ENCODE peak calls at places on chromosomes 2 and 18, in eight cellular contexts. One of them, this sample, is unnamed.

GRCh38 chr2:240628507-240629418 is 3.5 kb downstream of the GPR35 start:
- DNase-seq in activated T-cell treated with anti-CD3 and anti-CD28 coated beads for 1 hour: no peak
- DNase-seq in astrocyte: no peak
- DNase-seq in NCI-H2081: no peak
- DNase-seq in right cardiac atrium: peak
- DNase-seq in PC-9: no peak
- DNase-seq in BJ: no peak
- DNase-seq in endothelial cell of umbilical vein: no peak
- DNase-seq in this sample: no peak

GRCh38 chr2:48319863-48320262 is 210.1 kb upstream of the STON1 start:
- DNase-seq in activated T-cell treated with anti-CD3 and anti-CD28 coated beads for 1 hour: no peak
- DNase-seq in astrocyte: no peak
- DNase-seq in NCI-H2081: no peak
- DNase-seq in right cardiac atrium: no peak
- DNase-seq in PC-9: no peak
- DNase-seq in BJ: no peak
- DNase-seq in endothelial cell of umbilical vein: no peak
- DNase-seq in this sample: no peak

GRCh38 chr2:45651415-45652089 is at the start of gene PRKCE:
- DNase-seq in activated T-cell treated with anti-CD3 and anti-CD28 coated beads for 1 hour: peak
- DNase-seq in astrocyte: no peak
- DNase-seq in NCI-H2081: peak
- DNase-seq in right cardiac atrium: peak
- DNase-seq in PC-9: no peak
- DNase-seq in BJ: no peak
- DNase-seq in endothelial cell of umbilical vein: peak
- DNase-seq in this sample: no peak

GRCh38 chr18:30920757-30921156 is 121.8 kb downstream of the DSC3 start:
- DNase-seq in activated T-cell treated with anti-CD3 and anti-CD28 coated beads for 1 hour: no peak
- DNase-seq in astrocyte: peak
- DNase-seq in NCI-H2081: no peak
- DNase-seq in right cardiac atrium: no peak
- DNase-seq in PC-9: no peak
- DNase-seq in BJ: no peak
- DNase-seq in endothelial cell of umbilical vein: peak
- DNase-seq in this sample: no peak

GRCh38 chr2:1685957-1686783 is 58.1 kb downstream of the PXDN start:
- DNase-seq in activated T-cell treated with anti-CD3 and anti-CD28 coated beads for 1 hour: no peak
- DNase-seq in astrocyte: peak
- DNase-seq in NCI-H2081: no peak
- DNase-seq in right cardiac atrium: no peak
- DNase-seq in PC-9: peak
- DNase-seq in BJ: no peak
- DNase-seq in endothelial cell of umbilical vein: peak
- DNase-seq in this sample: no peak

GRCh38 chr2:98743835-98744234 is 12.9 kb upstream of the MGAT4A start:
- DNase-seq in activated T-cell treated with anti-CD3 and anti-CD28 coated beads for 1 hour: no peak
- DNase-seq in astrocyte: no peak
- DNase-seq in NCI-H2081: no peak
- DNase-seq in right cardiac atrium: no peak
- DNase-seq in PC-9: no peak
- DNase-seq in BJ: no peak
- DNase-seq in endothelial cell of umbilical vein: peak
- DNase-seq in this sample: no peak

GRCh38 chr2:125979886-125980285 is 676.1 kb upstream of the GYPC start:
- DNase-seq in activated T-cell treated with anti-CD3 and anti-CD28 coated beads for 1 hour: no peak
- DNase-seq in astrocyte: no peak
- DNase-seq in NCI-H2081: no peak
- DNase-seq in right cardiac atrium: no peak
- DNase-seq in PC-9: no peak
- DNase-seq in BJ: no peak
- DNase-seq in endothelial cell of umbilical vein: no peak
- DNase-seq in this sample: no peak

GRCh38 chr2:166090346-166090745 is 37.5 kb downstream of the SCN1A start:
- DNase-seq in activated T-cell treated with anti-CD3 and anti-CD28 coated beads for 1 hour: no peak
- DNase-seq in astrocyte: no peak
- DNase-seq in NCI-H2081: no peak
- DNase-seq in right cardiac atrium: no peak
- DNase-seq in PC-9: no peak
- DNase-seq in BJ: no peak
- DNase-seq in endothelial cell of umbilical vein: no peak
- DNase-seq in this sample: no peak

GRCh38 chr2:235003096-235003775 is 51.4 kb downstream of the SH3BP4 start:
- DNase-seq in activated T-cell treated with anti-CD3 and anti-CD28 coated beads for 1 hour: no peak
- DNase-seq in astrocyte: no peak
- DNase-seq in NCI-H2081: no peak
- DNase-seq in right cardiac atrium: no peak
- DNase-seq in PC-9: no peak
- DNase-seq in BJ: no peak
- DNase-seq in endothelial cell of umbilical vein: no peak
- DNase-seq in this sample: no peak

GRCh38 chr2:231222318-231223000 is 24.0 kb downstream of the ARMC9 start:
- DNase-seq in activated T-cell treated with anti-CD3 and anti-CD28 coated beads for 1 hour: no peak
- DNase-seq in astrocyte: peak
- DNase-seq in NCI-H2081: no peak
- DNase-seq in right cardiac atrium: no peak
- DNase-seq in PC-9: no peak
- DNase-seq in BJ: no peak
- DNase-seq in endothelial cell of umbilical vein: peak
- DNase-seq in this sample: no peak

GRCh38 chr2:112958428-112959108 is 19.2 kb upstream of the IL36G start:
- DNase-seq in activated T-cell treated with anti-CD3 and anti-CD28 coated beads for 1 hour: no peak
- DNase-seq in astrocyte: peak
- DNase-seq in NCI-H2081: peak
- DNase-seq in right cardiac atrium: no peak
- DNase-seq in PC-9: no peak
- DNase-seq in BJ: no peak
- DNase-seq in endothelial cell of umbilical vein: peak
- DNase-seq in this sample: peak

GRCh38 chr2:42102606-42103450 is 55.0 kb downstream of the PKDCC start:
- DNase-seq in activated T-cell treated with anti-CD3 and anti-CD28 coated beads for 1 hour: no peak
- DNase-seq in astrocyte: peak
- DNase-seq in NCI-H2081: no peak
- DNase-seq in right cardiac atrium: peak
- DNase-seq in PC-9: no peak
- DNase-seq in BJ: no peak
- DNase-seq in endothelial cell of umbilical vein: no peak
- DNase-seq in this sample: no peak

GRCh38 chr2:188196343-188197008 is 95.2 kb upstream of the GULP1 start:
- DNase-seq in activated T-cell treated with anti-CD3 and anti-CD28 coated beads for 1 hour: no peak
- DNase-seq in astrocyte: peak
- DNase-seq in NCI-H2081: no peak
- DNase-seq in right cardiac atrium: no peak
- DNase-seq in PC-9: no peak
- DNase-seq in BJ: no peak
- DNase-seq in endothelial cell of umbilical vein: no peak
- DNase-seq in this sample: no peak

GRCh38 chr18:67273288-67273687 is 243.2 kb downstream of the DSEL start:
- DNase-seq in activated T-cell treated with anti-CD3 and anti-CD28 coated beads for 1 hour: no peak
- DNase-seq in astrocyte: no peak
- DNase-seq in NCI-H2081: no peak
- DNase-seq in right cardiac atrium: no peak
- DNase-seq in PC-9: no peak
- DNase-seq in BJ: no peak
- DNase-seq in endothelial cell of umbilical vein: no peak
- DNase-seq in this sample: no peak